ENCODE peak calls at places on chromosomes 3 and 15, in six cellular contexts. Q is trophoblast cell, S is neuronal stem cell, J is IMR-90, D is H9, A is mesenchymal stem cell. P is an unnamed sample.

GRCh38 chr3:113948015-113948917 is 453 bp downstream of the ZDHHC23 start:
- DNase-seq in Q (peak), S (peak), J (no peak), D (peak), A (no peak), P (peak)

GRCh38 chr3:188091746-188092145 is 62.2 kb upstream of the LPP start:
- DNase-seq in Q (no peak), S (no peak), J (no peak), D (no peak), A (no peak), P (no peak)

GRCh38 chr15:71634820-71635219 is 175.5 kb upstream of the NR2E3 start:
- DNase-seq in Q (no peak), S (peak), J (no peak), D (no peak), A (peak), P (peak)

GRCh38 chr3:126110431-126111125 is 26.7 kb upstream of the SLC41A3 start:
- DNase-seq in Q (no peak), S (no peak), J (no peak), D (no peak), A (no peak), P (no peak)

GRCh38 chr3:157467165-157467564 is 30.5 kb downstream of the PTX3 start:
- DNase-seq in Q (no peak), S (no peak), J (peak), D (no peak), A (no peak), P (no peak)

GRCh38 chr15:33242165-33242564 is 47.7 kb upstream of the FMN1 start:
- DNase-seq in Q (peak), S (no peak), J (peak), D (peak), A (peak), P (peak)

GRCh38 chr3:190514163-190515153 is 573 bp downstream of the IL1RAP start:
- DNase-seq in Q (peak), S (peak), J (peak), D (peak), A (peak), P (peak)

GRCh38 chr3:71724171-71724453 is 1.1 kb downstream of the EIF4E3 start:
- DNase-seq in Q (no peak), S (no peak), J (no peak), D (no peak), A (no peak), P (no peak)

DNA sequence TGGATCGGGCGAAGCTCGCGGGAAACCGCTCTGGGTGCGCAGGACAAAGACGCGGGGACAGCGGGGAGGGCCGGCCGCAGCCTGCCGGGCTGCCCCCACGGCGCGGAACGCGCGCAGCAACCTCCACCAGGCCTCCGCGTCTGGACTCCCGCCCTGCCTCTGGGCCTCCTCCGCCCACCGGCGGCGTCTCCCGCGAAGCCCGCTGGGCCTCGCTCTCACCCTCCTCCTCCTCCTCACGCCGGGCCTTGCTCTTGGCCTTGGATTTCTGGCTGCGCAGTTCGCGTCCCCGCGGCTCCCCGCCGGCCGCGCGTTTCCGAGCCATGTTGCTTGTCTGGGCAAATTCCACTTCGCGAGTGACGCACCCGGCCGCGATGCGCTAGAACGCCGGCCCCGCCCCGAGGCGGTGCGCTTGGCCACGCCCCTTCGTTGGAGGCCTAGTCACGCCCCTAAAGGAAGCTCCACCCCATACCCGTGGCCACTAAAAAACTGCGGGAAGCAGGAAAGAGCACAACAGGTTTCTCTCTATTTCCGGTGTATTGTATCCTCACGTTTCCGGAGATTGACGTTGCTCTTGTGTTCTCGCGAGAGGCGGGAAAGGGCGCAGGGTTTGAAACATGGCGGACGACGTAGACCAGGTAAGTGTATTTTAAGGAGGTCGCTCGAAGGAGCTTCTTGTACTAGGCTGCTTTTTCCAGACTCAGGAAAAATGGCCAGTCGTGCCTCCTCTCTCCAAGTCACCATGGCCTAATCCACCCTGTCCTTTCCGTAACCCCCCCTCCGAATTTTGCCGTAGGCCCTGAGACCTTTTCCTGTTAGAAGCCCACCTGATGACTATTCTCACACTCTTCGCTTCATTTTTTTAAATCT is at the start of the genes LSM3 and XPC:
- DNase-seq in Q (peak), S (peak), J (peak), D (peak), A (peak), P (peak)
- H3K23ac ChIP-seq in Q (no peak), S (peak), J (peak), D (no peak), A (peak), P (peak)

GRCh38 chr3:76063811-76064210 is 278.5 kb upstream of the ZNF717 start:
- DNase-seq in Q (no peak), S (no peak), J (no peak), D (no peak), A (no peak), P (no peak)
- H2BK120ac ChIP-seq in Q (no peak), S (no peak), J (no peak), D (no peak), A (no peak), P (no peak)

DNA sequence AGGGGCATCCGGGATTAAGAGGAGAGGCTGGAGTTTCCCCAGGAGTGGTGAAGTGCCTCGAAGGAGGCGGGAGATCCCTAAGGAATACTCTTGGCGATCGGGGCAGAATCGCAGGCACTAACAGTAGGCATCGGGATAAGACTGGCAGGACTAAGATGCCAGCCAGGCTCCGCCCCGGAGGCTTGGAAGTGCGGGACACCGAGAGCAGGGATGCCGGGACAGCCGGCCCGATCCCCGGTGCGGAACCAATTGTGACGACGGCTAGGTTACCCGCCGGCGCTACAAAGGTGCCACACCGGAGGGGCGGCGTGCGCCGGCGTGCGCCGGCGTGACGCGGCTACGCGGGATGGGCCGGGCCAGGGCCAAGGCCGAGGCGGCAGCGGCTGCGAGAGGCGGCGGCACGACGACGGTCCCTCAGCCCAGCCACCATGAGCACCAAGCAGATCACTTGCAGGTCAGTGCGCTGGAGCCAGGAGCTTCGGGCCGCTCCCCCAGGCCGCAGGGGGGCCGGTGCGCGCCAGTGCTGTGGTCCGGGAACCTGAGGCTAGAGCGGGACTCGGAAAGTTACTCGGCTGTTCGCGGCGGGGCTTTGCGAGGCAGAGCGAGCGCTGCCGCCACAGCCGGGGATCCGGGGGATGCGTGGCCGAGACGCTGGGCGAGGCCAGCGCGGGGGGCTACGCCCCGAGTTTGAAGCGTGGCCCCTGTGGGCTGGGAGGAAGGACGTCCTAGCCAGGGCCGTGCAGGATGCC is at the start of gene MKRN2:
- DNase-seq in Q (peak), S (peak), J (peak), D (peak), A (peak), P (peak)
- H3K23ac ChIP-seq in Q (no peak), S (peak), J (peak), D (no peak), A (peak), P (no peak)

GRCh38 chr15:66825731-66826130 is 123.7 kb downstream of the SMAD6 start:
- DNase-seq in Q (no peak), S (no peak), J (no peak), D (no peak), A (no peak), P (no peak)
- H2BK120ac ChIP-seq in Q (no peak), S (peak), J (no peak), D (no peak), A (no peak), P (no peak)

DNA sequence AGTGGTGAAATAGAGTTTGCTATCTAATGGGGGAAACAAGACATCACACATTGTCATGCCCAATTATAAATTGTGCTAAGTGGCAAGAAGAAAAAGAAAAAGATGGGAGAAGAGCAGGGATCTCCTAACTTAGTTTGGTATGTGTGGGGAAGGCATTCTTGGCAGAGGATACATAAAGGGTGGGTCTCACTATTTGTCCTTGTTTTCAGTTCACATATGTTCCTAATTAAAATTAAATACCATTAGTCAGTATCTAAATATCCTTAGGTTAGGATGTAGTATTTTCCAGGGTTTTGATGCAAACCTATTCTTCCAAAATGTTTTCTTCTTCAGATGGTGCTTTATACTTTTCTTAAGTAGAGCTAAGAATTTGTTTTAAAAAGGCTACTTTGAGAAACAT is 173.7 kb downstream of the B3GALNT1 start:
- DNase-seq in Q (no peak), S (no peak), J (no peak), D (no peak), A (no peak), P (no peak)
- H3K23ac ChIP-seq in Q (no peak), S (no peak), J (no peak), D (no peak), A (no peak), P (no peak)

GRCh38 chr3:197578376-197578775 is 22.6 kb upstream of the BDH1 start:
- DNase-seq in Q (no peak), S (no peak), J (no peak), D (no peak), A (no peak), P (no peak)
- H2BK120ac ChIP-seq in Q (no peak), S (no peak), J (no peak), D (no peak), A (no peak), P (no peak)

GRCh38 chr3:100097919-100098896 is 16.1 kb downstream of the FILIP1L start:
- DNase-seq in Q (peak), S (no peak), J (no peak), D (no peak), A (no peak), P (no peak)
- H3K23ac ChIP-seq in Q (no peak), S (no peak), J (no peak), D (no peak), A (no peak), P (no peak)